ENCODE peak calls at places on chromosomes 16 and 17, in eight cellular contexts. J, E, M, L, T, N, Q and X are unnamed samples.

GRCh38 chr17:17783121-17783824 is 53.5 kb downstream of the SREBF1 start:
- DNase-seq in E (no peak), J (peak), T (peak), Q (peak), N (peak), M (peak), L (peak), X (peak)

GRCh38 chr17:64106918-64107317 is 23.0 kb downstream of the ERN1 start:
- DNase-seq in E (no peak), Q (no peak), N (no peak), J (no peak), L (no peak), M (no peak), T (no peak), X (no peak)

GRCh38 chr17:67434061-67434525 is 57.0 kb downstream of the PITPNC1 start:
- DNase-seq in E (no peak), J (no peak), L (no peak), T (peak), N (no peak), M (no peak), Q (no peak), X (no peak)

GRCh38 chr17:77948690-77949114 is 9.8 kb upstream of the TNRC6C start:
- DNase-seq in L (no peak), T (peak), M (no peak), Q (peak), N (peak), E (peak), J (peak), X (peak)

GRCh38 chr16:30351586-30352419 is 3.3 kb downstream of the CD2BP2 start:
- DNase-seq in T (peak), J (no peak), E (peak), L (no peak), M (no peak), N (no peak), Q (peak), X (no peak)

GRCh38 chr16:88599825-88600538 is 29.8 kb downstream of the ZC3H18 start:
- DNase-seq in M (no peak), E (no peak), T (no peak), Q (no peak), J (no peak), L (no peak), N (no peak), X (no peak)

GRCh38 chr16:55297062-55297909 is 26.7 kb upstream of the IRX6 start:
- DNase-seq in E (no peak), T (no peak), L (no peak), N (no peak), J (no peak), M (no peak), Q (peak), X (no peak)

GRCh38 chr16:1458977-1459341 is 14.6 kb upstream of the CCDC154 start:
- DNase-seq in N (no peak), T (no peak), M (no peak), J (no peak), E (no peak), L (no peak), Q (no peak), X (no peak)

GRCh38 chr17:16328997-16329396 is 24.3 kb downstream of the CENPV start:
- DNase-seq in L (no peak), Q (peak), E (no peak), T (no peak), J (no peak), N (no peak), M (no peak), X (no peak)

GRCh38 chr16:813204-813915 is 12.8 kb upstream of the GNG13 start:
- DNase-seq in T (peak), Q (peak), J (peak), L (peak), N (peak), M (peak), E (no peak), X (peak)

GRCh38 chr16:6605490-6605889 is 727.2 kb upstream of the RBFOX1 start:
- DNase-seq in J (no peak), L (no peak), E (no peak), M (no peak), N (no peak), Q (no peak), T (no peak), X (no peak)

GRCh38 chr16:88325976-88326375 is 56.8 kb upstream of the ZNF469 start:
- DNase-seq in T (no peak), E (no peak), J (no peak), M (no peak), L (no peak), Q (no peak), N (no peak), X (no peak)

GRCh38 chr17:63035271-63035670 is 69.2 kb downstream of the TANC2 start:
- DNase-seq in Q (peak), L (no peak), N (no peak), E (peak), T (no peak), J (no peak), M (no peak), X (no peak)

GRCh38 chr16:35431829-35432663 is 1972.6 kb downstream of the TP53TG3F start:
- DNase-seq in E (no peak), M (no peak), L (no peak), N (no peak), Q (no peak), J (peak), T (no peak), X (peak)

GRCh38 chr16:11627822-11628457 is 40.3 kb upstream of the SNN start:
- DNase-seq in Q (peak), J (no peak), E (no peak), L (no peak), M (no peak), T (no peak), N (peak), X (no peak)

GRCh38 chr16:585351-585750 is 4.5 kb upstream of the RAB40C start:
- DNase-seq in T (no peak), E (no peak), N (no peak), Q (no peak), M (no peak), J (no peak), L (no peak), X (peak)

GRCh38 chr17:16046966-16047365 is 47.3 kb downstream of the TTC19 start:
- DNase-seq in N (no peak), L (no peak), E (no peak), M (no peak), Q (no peak), T (no peak), J (no peak), X (no peak)

GRCh38 chr16:48911700-48912099 is 301.7 kb upstream of the N4BP1 start:
- DNase-seq in Q (peak), M (no peak), J (no peak), L (no peak), E (no peak), N (no peak), T (no peak), X (no peak)

GRCh38 chr16:85529489-85530369 is 83.4 kb upstream of the GSE1 start:
- DNase-seq in E (no peak), T (no peak), N (no peak), L (no peak), M (no peak), Q (no peak), J (no peak), X (peak)
- H3K27ac ChIP-seq in E (no peak), T (no peak), N (no peak), L (no peak), M (no peak), Q (no peak), J (peak), X (peak)

GRCh38 chr17:82502207-82502606 is 17.3 kb upstream of the FOXK2 start:
- DNase-seq in Q (no peak), N (no peak), E (no peak), L (no peak), J (no peak), T (no peak), M (no peak), X (no peak)

GRCh38 chr17:82507631-82508175 is 11.8 kb upstream of the FOXK2 start:
- DNase-seq in L (no peak), J (no peak), N (no peak), Q (no peak), T (no peak), M (no peak), E (no peak), X (no peak)

GRCh38 chr17:82503728-82504308 is 15.7 kb upstream of the FOXK2 start:
- DNase-seq in N (no peak), T (no peak), L (no peak), E (no peak), J (no peak), M (no peak), Q (no peak), X (no peak)

GRCh38 chr17:82503094-82503727 is 16.3 kb upstream of the FOXK2 start:
- DNase-seq in J (no peak), E (no peak), N (no peak), Q (no peak), L (no peak), T (no peak), M (no peak), X (peak)

DNA sequence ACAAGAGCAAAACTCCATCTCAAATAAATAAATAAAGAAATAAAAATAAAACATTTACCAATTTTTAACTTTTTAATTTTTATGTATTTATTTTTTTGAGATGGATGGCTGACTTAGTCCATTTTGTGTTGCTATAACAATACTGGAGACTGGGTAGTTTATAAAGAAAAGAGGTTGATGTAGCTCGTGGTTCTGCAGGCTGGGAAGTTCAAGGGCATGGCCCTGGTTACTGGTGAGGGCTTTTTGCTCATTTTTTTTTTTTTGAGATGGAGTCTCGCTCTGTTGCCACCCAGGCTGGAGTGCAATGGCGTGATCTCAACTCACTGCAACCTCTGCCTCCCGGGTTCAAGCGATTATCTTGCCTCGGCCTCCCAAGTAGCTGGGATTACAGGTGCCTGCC is 14.2 kb upstream of the FOXK2 start:
- DNase-seq in T (no peak), L (no peak), E (no peak), M (no peak), Q (no peak), N (no peak), J (no peak), X (no peak)
- H3K27ac ChIP-seq in T (no peak), L (no peak), E (no peak), M (no peak), Q (no peak), N (no peak), J (no peak), X (no peak)

DNA sequence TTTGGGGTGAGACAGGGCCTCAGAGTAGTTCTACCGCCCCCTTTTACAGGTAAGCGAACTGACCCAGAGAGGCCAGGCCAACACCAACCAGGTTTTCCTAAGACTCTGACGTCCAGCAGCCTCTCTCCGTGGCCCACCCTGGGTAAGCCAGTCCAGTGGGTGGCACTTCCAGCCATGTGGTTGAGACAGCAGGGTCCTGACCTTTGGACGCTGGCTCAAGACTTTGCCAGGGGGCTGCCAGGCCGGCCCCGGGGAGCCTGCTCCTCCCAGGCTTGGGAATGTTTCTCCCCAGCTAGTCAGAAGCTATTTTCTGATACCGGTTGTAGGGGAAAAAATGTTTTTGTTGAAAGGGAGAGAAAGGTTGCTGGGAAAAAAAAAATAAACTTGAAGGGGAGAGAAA is 16.9 kb downstream of the GPRC5C start:
- DNase-seq in Q (no peak), L (no peak), N (no peak), T (no peak), M (no peak), J (no peak), E (no peak), X (no peak)
- H3K27ac ChIP-seq in Q (no peak), L (no peak), N (no peak), T (peak), M (no peak), J (no peak), E (no peak), X (no peak)

GRCh38 chr16:71883193-71883848 is 661 bp downstream of the ZNF821 start:
- DNase-seq in M (peak), J (peak), T (peak), L (peak), E (no peak), N (peak), Q (peak), X (no peak)
- H3K27ac ChIP-seq in M (peak), J (peak), T (peak), L (peak), E (no peak), N (peak), Q (no peak), X (peak)

GRCh38 chr16:53042235-53042645 is 10.5 kb downstream of the CHD9NB start:
- DNase-seq in N (no peak), L (no peak), M (no peak), E (no peak), J (no peak), T (no peak), Q (no peak), X (no peak)

GRCh38 chr16:53040788-53041187 is 11.9 kb downstream of the CHD9NB start:
- DNase-seq in N (no peak), E (no peak), T (no peak), L (no peak), J (no peak), M (no peak), Q (no peak), X (no peak)

GRCh38 chr16:53043462-53043861 is 9.2 kb downstream of the CHD9NB start:
- DNase-seq in Q (no peak), N (peak), T (peak), J (no peak), L (no peak), E (no peak), M (no peak), X (no peak)

GRCh38 chr16:53043986-53044571 is 8.6 kb downstream of the CHD9NB start:
- DNase-seq in M (no peak), N (peak), Q (no peak), E (no peak), L (peak), T (no peak), J (no peak), X (no peak)

GRCh38 chr16:53041196-53041977 is 11.3 kb downstream of the CHD9NB start:
- DNase-seq in E (no peak), T (peak), Q (no peak), N (peak), J (peak), M (no peak), L (no peak), X (no peak)
- H3K27ac ChIP-seq in E (no peak), T (no peak), Q (no peak), N (peak), J (no peak), M (no peak), L (peak), X (no peak)

GRCh38 chr17:851986-852385 is 69.8 kb downstream of the MRM3 start:
- DNase-seq in N (no peak), Q (no peak), J (no peak), E (no peak), T (no peak), M (no peak), L (no peak), X (no peak)
- H3K27ac ChIP-seq in N (peak), Q (no peak), J (no peak), E (no peak), T (no peak), M (no peak), L (peak), X (no peak)

GRCh38 chr17:18921485-18921884 is 30.5 kb upstream of the SLC5A10 start:
- DNase-seq in E (no peak), N (no peak), J (no peak), M (no peak), T (no peak), Q (no peak), L (no peak), X (no peak)
- H3K27ac ChIP-seq in E (no peak), N (peak), J (no peak), M (peak), T (no peak), Q (peak), L (no peak), X (peak)

DNA sequence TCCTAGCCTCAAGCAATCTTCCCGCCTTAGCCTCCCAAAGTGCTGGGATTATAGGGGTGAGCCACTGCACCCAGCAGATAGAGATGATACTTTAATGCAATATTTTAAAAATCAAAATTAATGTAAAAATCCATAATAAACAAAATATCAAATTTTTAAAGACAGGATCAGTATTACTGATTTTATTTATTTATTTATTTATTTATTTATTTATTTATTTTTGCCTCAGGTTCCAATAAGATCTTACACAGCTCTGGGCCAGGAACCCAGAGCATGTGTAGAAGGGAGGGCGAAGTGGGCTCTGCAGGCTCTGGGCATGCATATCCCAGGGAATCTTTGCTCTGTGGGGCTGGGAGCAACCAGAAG is 41.6 kb downstream of the FZD2 start:
- DNase-seq in M (no peak), J (no peak), T (no peak), L (no peak), E (no peak), N (no peak), Q (no peak), X (no peak)
- H3K27ac ChIP-seq in M (no peak), J (peak), T (no peak), L (peak), E (peak), N (peak), Q (peak), X (peak)